ENCODE peak calls at places on chromosomes 11 and 22, in six cellular contexts. I is choroid plexus epithelial cell; P is CD8-positive, alpha-beta memory T cell; J is right lobe of liver; Z is mucosa of descending colon; E is keratinocyte. T is an unnamed sample.

GRCh38 chr11:108559340-108559739 is 34.2 kb downstream of the EXPH5 start:
- DNase-seq in I (peak; percentile 78), P (no peak), J (no peak), Z (no peak), E (no peak), T (no peak)

GRCh38 chr22:45336971-45337431 is 27.3 kb downstream of the FAM118A start:
- DNase-seq in I (no peak), P (no peak), J (peak; percentile 92), Z (peak; percentile 68), E (no peak), T (no peak)

GRCh38 chr11:107598225-107599139 is 7.5 kb downstream of the ELMOD1 start:
- DNase-seq in I (peak; percentile 18), P (no peak), J (peak; percentile 72), Z (no peak), E (no peak), T (no peak)

GRCh38 chr11:31414338-31414737 is 44.7 kb downstream of the DNAJC24 start:
- DNase-seq in I (no peak), P (no peak), J (no peak), Z (no peak), E (no peak), T (no peak)

GRCh38 chr11:34625576-34625975 is 4.7 kb downstream of the EHF start:
- DNase-seq in I (no peak), P (no peak), J (no peak), Z (no peak), E (no peak), T (no peak)

GRCh38 chr11:116334596-116334995 is 438.2 kb downstream of the BUD13 start:
- DNase-seq in I (no peak), P (no peak), J (no peak), Z (no peak), E (no peak), T (no peak)

GRCh38 chr11:105968021-105968697 is 53.9 kb downstream of the MSANTD4 start:
- DNase-seq in I (peak; percentile 38), P (no peak), J (no peak), Z (no peak), E (no peak), T (no peak)

GRCh38 chr11:1053121-1053901 is 16.8 kb upstream of the MUC6 start:
- DNase-seq in I (peak; percentile 35), P (no peak), J (no peak), Z (peak; percentile 67), E (no peak), T (no peak)

GRCh38 chr22:37703906-37704305 is 7.1 kb downstream of the TRIOBP start:
- DNase-seq in I (no peak), P (no peak), J (no peak), Z (no peak), E (no peak), T (no peak)

GRCh38 chr11:10627306-10627705 is 58.8 kb upstream of the LYVE1 start:
- DNase-seq in I (no peak), P (no peak), J (no peak), Z (no peak), E (no peak), T (no peak)

GRCh38 chr11:34192481-34193401 is 87.3 kb downstream of the NAT10 start:
- DNase-seq in I (peak; percentile 89), P (no peak), J (no peak), Z (no peak), E (peak; percentile 93), T (no peak)

GRCh38 chr11:114291381-114291780 is 4.8 kb upstream of the NNMT start:
- DNase-seq in I (peak; percentile 94), P (no peak), J (peak; percentile 45), Z (no peak), E (no peak), T (no peak)

GRCh38 chr11:10038916-10039315 is 255.1 kb downstream of the SBF2 start:
- DNase-seq in I (peak; percentile 51), P (no peak), J (no peak), Z (no peak), E (no peak), T (no peak)

GRCh38 chr11:25048632-25049031 is 551.8 kb downstream of the LUZP2 start:
- DNase-seq in I (no peak), P (no peak), J (no peak), Z (no peak), E (no peak), T (no peak)

GRCh38 chr11:102269927-102270326 is 47.4 kb upstream of the BIRC3 start:
- DNase-seq in I (peak; percentile 42), P (no peak), J (no peak), Z (no peak), E (peak; percentile 86), T (peak; percentile 20)

GRCh38 chr11:20611892-20612291 is 12.5 kb downstream of the SLC6A5 start:
- DNase-seq in I (peak; percentile 3), P (no peak), J (no peak), Z (no peak), E (no peak), T (no peak)

GRCh38 chr11:61919113-61919840 is 1.9 kb upstream of the RAB3IL1 start:
- DNase-seq in I (no peak), P (no peak), J (no peak), Z (peak; percentile 36), E (no peak), T (no peak)

GRCh38 chr11:119347940-119348339 is 1.4 kb upstream of the MFRP start:
- DNase-seq in I (no peak), P (no peak), J (peak; percentile 34), Z (no peak), E (no peak), T (no peak)

GRCh38 chr11:17400048-17400775 is 11.8 kb upstream of the KCNJ11 start:
- DNase-seq in I (no peak), P (no peak), J (no peak), Z (no peak), E (no peak), T (no peak)

GRCh38 chr11:57162179-57162898 is 19.4 kb upstream of the LRRC55 start:
- DNase-seq in I (no peak), P (no peak), J (no peak), Z (no peak), E (no peak), T (no peak)

GRCh38 chr11:66408488-66409214 is 12.2 kb upstream of the NPAS4 start:
- DNase-seq in I (peak; percentile 90), P (peak; percentile 92), J (peak; percentile 84), Z (peak; percentile 85), E (no peak), T (peak; percentile 99)

GRCh38 chr22:50434849-50435700 is 39.8 kb downstream of the SBF1 start:
- DNase-seq in I (no peak), P (no peak), J (no peak), Z (peak; percentile 43), E (no peak), T (no peak)

GRCh38 chr11:65078151-65078550 is 5.7 kb downstream of the CDCA5 start:
- DNase-seq in I (peak; percentile 56), P (peak; percentile 41), J (peak; percentile 70), Z (peak; percentile 64), E (no peak), T (no peak)

GRCh38 chr11:118953265-118953664 is 2.8 kb upstream of the UPK2 start:
- DNase-seq in I (peak; percentile 44), P (no peak), J (no peak), Z (no peak), E (no peak), T (peak; percentile 89)

GRCh38 chr11:58999291-58999680 is 60.0 kb downstream of the GLYATL1 start:
- DNase-seq in I (no peak), P (no peak), J (peak; percentile 83), Z (no peak), E (no peak), T (no peak)

GRCh38 chr11:69923641-69924307 is 104.6 kb upstream of the FGF3 start:
- DNase-seq in I (no peak), P (no peak), J (peak; percentile 32), Z (no peak), E (no peak), T (no peak)

GRCh38 chr11:114736806-114737205 is 58.5 kb downstream of the NXPE2 start:
- DNase-seq in I (no peak), P (no peak), J (no peak), Z (no peak), E (no peak), T (no peak)

GRCh38 chr11:72848846-72849466 is 34.7 kb downstream of the ATG16L2 start:
- DNase-seq in I (peak; percentile 74), P (no peak), J (no peak), Z (no peak), E (no peak), T (no peak)

GRCh38 chr22:20083157-20083890 is 3.3 kb downstream of the DGCR8 start:
- DNase-seq in I (peak; percentile 7), P (no peak), J (no peak), Z (peak; percentile 17), E (no peak), T (no peak)

GRCh38 chr11:43316451-43316850 is 4.7 kb downstream of the API5 start:
- DNase-seq in I (peak; percentile 68), P (no peak), J (no peak), Z (no peak), E (no peak), T (no peak)

GRCh38 chr11:76947790-76948189 is 86.4 kb upstream of the B3GNT6 start:
- DNase-seq in I (no peak), P (no peak), J (no peak), Z (no peak), E (no peak), T (no peak)

GRCh38 chr11:66684635-66685034 is 6.9 kb upstream of the RBM4B start:
- DNase-seq in I (no peak), P (no peak), J (no peak), Z (no peak), E (no peak), T (no peak)

GRCh38 chr22:39469681-39470461 is 13.1 kb downstream of the MGAT3 start:
- DNase-seq in I (no peak), P (no peak), J (no peak), Z (no peak), E (no peak), T (peak; percentile 57)

GRCh38 chr22:41124086-41124485 is 31.7 kb downstream of the EP300 start:
- DNase-seq in I (no peak), P (no peak), J (no peak), Z (no peak), E (no peak), T (no peak)

GRCh38 chr11:34631737-34632104 is 10.8 kb downstream of the EHF start:
- DNase-seq in I (no peak), P (no peak), J (peak; percentile 71), Z (no peak), E (no peak), T (no peak)

GRCh38 chr11:33553486-33553885 is 147.1 kb downstream of the C11orf91 start:
- DNase-seq in I (no peak), P (no peak), J (no peak), Z (no peak), E (no peak), T (no peak)

GRCh38 chr11:122214567-122214966 is 98.6 kb upstream of the BLID start:
- DNase-seq in I (peak; percentile 55), P (no peak), J (no peak), Z (no peak), E (no peak), T (no peak)

GRCh38 chr11:9774591-9775392 is 110.9 kb downstream of the SWAP70 start:
- DNase-seq in I (peak; percentile 85), P (no peak), J (no peak), Z (no peak), E (no peak), T (no peak)